ENCODE peak calls at places on chromosomes 4 and X, in five cellular contexts. G is Right ventricle myocardium superior, J is iPS-NIHi11, B is AG09319, E is ELR. X is an unnamed sample.

GRCh38 chr4:107247738-107248137 is 211.6 kb upstream of the DKK2 start:
- DNase-seq in G (no peak), J (no peak), B (no peak), E (no peak), X (no peak)

GRCh38 chr4:61994036-61994435 is 793.9 kb downstream of the ADGRL3 start:
- DNase-seq in G (no peak), J (no peak), B (no peak), E (peak), X (no peak)

GRCh38 chr4:32748498-32748897 is 2028.3 kb downstream of the PCDH7 start:
- DNase-seq in G (no peak), J (no peak), B (no peak), E (no peak), X (no peak)

GRCh38 chr4:52106701-52107100 is 55.6 kb downstream of the SPATA18 start:
- DNase-seq in G (no peak), J (no peak), B (peak), E (no peak), X (no peak)

GRCh38 chrX:42704454-42704853 is 73.5 kb downstream of the PPP1R2C start:
- DNase-seq in G (no peak), J (no peak), B (no peak), E (no peak), X (no peak)

GRCh38 chr4:93416337-93417102 is 412.0 kb upstream of the ATOH1 start:
- DNase-seq in G (no peak), J (no peak), B (no peak), E (no peak), X (no peak)

GRCh38 chrX:67543818-67544217 is at the start of gene AR:
- DNase-seq in G (peak), J (peak), B (peak), E (peak), X (peak)

GRCh38 chr4:176207839-176208238 is 12.5 kb upstream of the SPATA4 start:
- DNase-seq in G (no peak), J (no peak), B (no peak), E (no peak), X (no peak)

GRCh38 chrX:1507511-1508463 is 29.2 kb downstream of the P2RY8 start:
- DNase-seq in G (no peak), J (no peak), B (no peak), E (no peak), X (peak)

GRCh38 chr4:7398788-7399432 is 35.8 kb downstream of the PSAPL1 start:
- DNase-seq in G (no peak), J (no peak), B (no peak), E (no peak), X (peak)

GRCh38 chrX:17706676-17707075 is 30.6 kb upstream of the SCML1 start:
- DNase-seq in G (no peak), J (no peak), B (peak), E (peak), X (no peak)

GRCh38 chrX:130280901-130281300 is 12.2 kb upstream of the ZNF280C start:
- DNase-seq in G (no peak), J (peak), B (no peak), E (no peak), X (no peak)

GRCh38 chr4:145183023-145183422 is 2.6 kb upstream of the OTUD4 start:
- DNase-seq in G (no peak), J (no peak), B (no peak), E (peak), X (no peak)

GRCh38 chr4:122588453-122589238 is 32.2 kb downstream of the IL21 start:
- DNase-seq in G (no peak), J (no peak), B (peak), E (peak), X (no peak)

GRCh38 chr4:13539721-13540445 is 4.4 kb downstream of the NKX3-2 start:
- DNase-seq in G (no peak), J (no peak), B (no peak), E (no peak), X (no peak)

GRCh38 chrX:71118032-71118984 is at the start of gene MED12:
- DNase-seq in G (peak), J (peak), B (peak), E (peak), X (peak)

GRCh38 chr4:53595204-53595603 is 3.9 kb upstream of the LNX1 start:
- DNase-seq in G (no peak), J (no peak), B (no peak), E (no peak), X (no peak)

GRCh38 chrX:24081661-24082154 is 27.0 kb downstream of the EIF2S3 start:
- DNase-seq in G (peak), J (peak), B (peak), E (peak), X (peak)

GRCh38 chrX:47112316-47112954 is 32.1 kb downstream of the NDUFB11 start:
- DNase-seq in G (peak), J (no peak), B (no peak), E (no peak), X (no peak)

GRCh38 chrX:15815779-15816452 is 25.6 kb downstream of the ZRSR2 start:
- DNase-seq in G (no peak), J (peak), B (no peak), E (peak), X (no peak)

GRCh38 chrX:152170621-152171020 is 32.2 kb upstream of the MAGEA10 start:
- DNase-seq in G (no peak), J (no peak), B (no peak), E (no peak), X (no peak)